ENCODE peak calls at places on chromosomes 1 and 21, in eight cellular contexts. Q is mucosa of gallbladder; N is brain microvascular endothelial cell; G is activated CD4-positive, alpha-beta T cell treated with anti-CD3 and anti-CD28 coated beads, Interleukin-2, amount 50 U/mL, for 1 hour; U is fibroblast of the aortic adventitia; D is NAMALWA; W is MM.1S; L is IMR-90. Z is an unnamed sample.

GRCh38 chr1:62487956-62488355 is 51.1 kb downstream of the USP1 start:
- DNase-seq in Q (no peak), G (no peak), W (no peak), L (no peak), N (no peak), U (no peak), D (no peak), Z (no peak)

GRCh38 chr1:104932030-104932915 is 1182.6 kb downstream of the AMY1C start:
- DNase-seq in D (peak; percentile 81), N (no peak), G (no peak), U (no peak), W (no peak), L (no peak), Q (no peak), Z (no peak)

GRCh38 chr1:42201986-42202385 is 37.4 kb upstream of the GUCA2A start:
- DNase-seq in N (no peak), G (no peak), U (no peak), L (no peak), Q (no peak), W (no peak), D (no peak), Z (no peak)

GRCh38 chr21:33682992-33683627 is 40.8 kb downstream of the ITSN1 start:
- DNase-seq in Q (no peak), U (peak; percentile 96), N (peak; percentile 95), L (peak; percentile 88), D (no peak), G (no peak), W (no peak), Z (peak; percentile 98)

GRCh38 chr1:17289756-17290155 is 18.2 kb upstream of the PADI4 start:
- DNase-seq in Q (no peak), U (peak; percentile 59), W (no peak), N (peak; percentile 23), G (no peak), D (no peak), L (peak; percentile 40), Z (peak; percentile 58)

GRCh38 chr1:25216123-25216522 is 16.2 kb downstream of the SYF2 start:
- DNase-seq in Q (no peak), D (no peak), L (no peak), W (no peak), G (no peak), N (no peak), U (no peak), Z (no peak)

GRCh38 chr1:229590119-229590518 is 31.6 kb upstream of the ABCB10 start:
- DNase-seq in G (no peak), U (no peak), L (no peak), Q (no peak), N (no peak), W (no peak), D (no peak), Z (no peak)

GRCh38 chr1:68973459-68974244 is 476.8 kb upstream of the DEPDC1 start:
- DNase-seq in L (peak; percentile 44), D (no peak), G (no peak), Q (no peak), W (peak; percentile 80), U (peak; percentile 76), N (peak; percentile 41), Z (peak; percentile 14)

GRCh38 chr1:223233410-223234163 is 90.5 kb upstream of the TLR5 start:
- DNase-seq in G (no peak), N (peak; percentile 81), D (no peak), L (peak; percentile 92), Q (peak; percentile 22), U (peak; percentile 87), W (no peak), Z (peak; percentile 79)